ENCODE peak calls at places on chromosomes 12 and 14, in ten cellular contexts. D is body of pancreas; F is left ventricle myocardium inferior; G is lower lobe of right lung; J is endodermal cell; Z is right lobe of liver; W is stomach; U is thoracic aorta; V is CD8-positive, alpha-beta T cell; M is MM.1S. Q is an unnamed sample.

GRCh38 chr14:92774563-92774962 is 19.5 kb upstream of the GOLGA5 start:
- DNase-seq in D (no peak), F (no peak), G (no peak), J (no peak), Z (no peak), W (no peak), U (no peak), V (no peak), M (no peak), Q (no peak)

GRCh38 chr12:104503191-104503590 is 46.4 kb downstream of the CHST11 start:
- DNase-seq in D (no peak), F (no peak), G (no peak), J (no peak), Z (no peak), W (no peak), U (no peak), V (no peak), M (no peak), Q (no peak)

GRCh38 chr12:92786045-92786444 is 83.3 kb downstream of the PLEKHG7 start:
- DNase-seq in D (no peak), F (no peak), G (no peak), J (no peak), Z (no peak), W (no peak), U (no peak), V (no peak), M (no peak), Q (no peak)

GRCh38 chr12:89707623-89707991 is 1.0 kb downstream of the ATP2B1 start:
- DNase-seq in D (peak; percentile 30), F (peak; percentile 16), G (peak; percentile 49), J (peak; percentile 88), Z (peak; percentile 38), W (no peak), U (no peak), V (peak; percentile 20), M (peak; percentile 10), Q (no peak)

GRCh38 chr12:123105427-123105826 is 45.5 kb downstream of the PITPNM2 start:
- DNase-seq in D (no peak), F (no peak), G (no peak), J (peak; percentile 82), Z (no peak), W (no peak), U (no peak), V (no peak), M (no peak), Q (no peak)

GRCh38 chr12:121719926-121720414 is 7.4 kb downstream of the TMEM120B start:
- DNase-seq in D (no peak), F (no peak), G (no peak), J (no peak), Z (no peak), W (no peak), U (no peak), V (no peak), M (no peak), Q (peak; percentile 57)

GRCh38 chr12:78062781-78063180 is 232.1 kb downstream of the NAV3 start:
- DNase-seq in D (no peak), F (peak; percentile 18), G (no peak), J (no peak), Z (no peak), W (peak; percentile 31), U (no peak), V (no peak), M (no peak), Q (no peak)

GRCh38 chr12:122527478-122527944 is 462 bp downstream of the KNTC1 start:
- DNase-seq in D (no peak), F (peak; percentile 18), G (no peak), J (no peak), Z (no peak), W (no peak), U (no peak), V (peak; percentile 33), M (peak; percentile 23), Q (no peak)

GRCh38 chr12:95323204-95323603 is 105.6 kb downstream of the VEZT start:
- DNase-seq in D (no peak), F (no peak), G (no peak), J (no peak), Z (no peak), W (no peak), U (no peak), V (no peak), M (no peak), Q (no peak)

DNA sequence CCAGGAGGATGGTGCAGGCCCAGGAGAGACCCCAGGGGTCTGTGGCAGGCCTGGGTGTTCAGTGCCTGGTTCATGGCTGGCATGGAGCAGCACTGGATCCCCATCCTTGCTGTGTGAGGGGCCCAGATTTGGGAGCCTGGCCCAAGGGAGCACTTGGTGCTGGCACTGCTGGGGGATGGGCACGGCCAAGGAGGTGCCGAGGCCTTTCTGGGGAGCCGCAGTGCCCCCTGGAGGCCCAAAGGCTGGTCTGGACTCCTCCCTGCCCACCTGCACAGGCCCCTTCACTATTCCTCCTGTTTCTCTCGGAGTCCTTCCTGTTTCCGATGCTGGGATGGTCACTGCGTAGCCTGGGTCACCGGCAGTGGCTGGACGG is 48.6 kb downstream of the LRCOL1 start:
- DNase-seq in D (peak; percentile 53), F (no peak), G (no peak), J (peak; percentile 92), Z (no peak), W (peak; percentile 36), U (no peak), V (no peak), M (no peak), Q (no peak)
- TF ChIP-seq CTCF in D (peak; percentile 25), F (peak; percentile 32), G (no peak), J (peak; percentile 71), Z (peak; percentile 19), W (no peak), U (no peak), V (no peak), M (no peak), Q (peak; percentile 65)

GRCh38 chr14:64760146-64760755 is 56.0 kb downstream of the PLEKHG3 start:
- DNase-seq in D (peak; percentile 71), F (no peak), G (peak; percentile 75), J (peak; percentile 94), Z (peak; percentile 62), W (peak; percentile 70), U (no peak), V (peak; percentile 51), M (peak; percentile 21), Q (peak; percentile 44)
- H3K4me1 ChIP-seq in D (peaks cover 70% of the 10 kb centered on the region), F (peaks cover 83% of the 10 kb centered on the region), G (peaks cover 53% of the 10 kb centered on the region), J (peaks cover 29% of the 10 kb centered on the region), Z (no peaks in the 10 kb centered on the region), W (peaks cover 48% of the 10 kb centered on the region), U (peaks cover 29% of the 10 kb centered on the region), V (peaks cover 5% of the 10 kb centered on the region), M (no peaks in the 10 kb centered on the region), Q (peaks cover 48% of the 10 kb centered on the region)

GRCh38 chr14:23104591-23105347 is at the start of gene CIROP:
- DNase-seq in D (no peak), F (no peak), G (no peak), J (no peak), Z (no peak), W (no peak), U (no peak), V (no peak), M (no peak), Q (no peak)

GRCh38 chr14:23104070-23104590 is 659 bp downstream of the CIROP start:
- DNase-seq in D (no peak), F (no peak), G (no peak), J (no peak), Z (no peak), W (no peak), U (no peak), V (no peak), M (no peak), Q (no peak)

GRCh38 chr14:23105348-23105824 is 597 bp upstream of the CIROP start:
- DNase-seq in D (no peak), F (no peak), G (no peak), J (no peak), Z (no peak), W (no peak), U (no peak), V (no peak), M (no peak), Q (no peak)

GRCh38 chr14:23109769-23110168 is 5.0 kb upstream of the CIROP start:
- DNase-seq in D (no peak), F (no peak), G (no peak), J (no peak), Z (no peak), W (no peak), U (no peak), V (no peak), M (no peak), Q (no peak)

DNA sequence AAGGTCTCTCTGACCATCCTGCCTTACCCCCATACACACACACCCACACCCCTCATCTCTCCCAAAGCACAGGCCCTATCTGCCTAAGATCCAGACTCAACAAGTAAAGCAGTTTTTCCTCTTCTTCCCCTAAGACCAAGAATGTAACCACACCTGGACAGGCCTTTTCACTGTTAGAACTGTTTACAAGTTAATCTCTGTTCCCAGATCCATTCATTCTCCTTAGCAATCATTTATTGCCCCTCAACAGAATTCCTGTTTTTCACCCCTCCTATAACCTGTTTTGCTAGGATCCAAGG is 1.9 kb upstream of the CIROP start:
- DNase-seq in D (no peak), F (no peak), G (no peak), J (no peak), Z (no peak), W (no peak), U (no peak), V (no peak), M (no peak), Q (no peak)
- H3K27ac ChIP-seq in D (no peak overlapping the region), F (no peak overlapping the region), G (peak overlapping the region; percentile 37), J (no peak overlapping the region), Z (no peak overlapping the region), W (no peak overlapping the region), U (no peak overlapping the region), V (no peak overlapping the region), M (peak overlapping the region; percentile 28), Q (no peak overlapping the region)

DNA sequence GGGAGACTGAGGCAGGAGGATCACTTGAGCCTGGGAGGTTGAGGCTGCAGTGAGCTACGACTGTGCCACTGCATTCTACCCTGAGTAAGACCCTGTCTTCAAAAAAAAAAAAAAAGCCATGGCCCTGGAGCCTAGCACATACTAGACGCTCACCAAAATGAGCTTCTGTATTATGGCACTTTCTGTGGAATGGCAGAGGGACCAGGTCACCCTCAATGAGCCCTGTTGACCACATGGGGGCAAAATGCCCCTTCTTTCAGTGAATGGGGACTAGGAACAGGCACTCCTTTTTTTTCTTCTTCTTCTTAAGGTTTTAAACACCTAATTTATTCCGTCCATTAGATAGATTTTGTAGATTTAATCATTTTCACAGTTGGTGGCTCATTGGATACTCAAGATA is 50.5 kb downstream of the FAM222A start:
- DNase-seq in D (no peak), F (no peak), G (peak; percentile 5), J (peak; percentile 66), Z (no peak), W (peak; percentile 19), U (no peak), V (no peak), M (no peak), Q (no peak)
- TF ChIP-seq CTCF in D (no peak), F (no peak), G (no peak), J (peak; percentile 72), Z (peak; percentile 6), W (no peak), U (no peak), V (no peak), M (no peak), Q (no peak)

GRCh38 chr12:132081423-132081822 is 62.7 kb downstream of the DDX51 start:
- DNase-seq in D (no peak), F (no peak), G (no peak), J (no peak), Z (no peak), W (no peak), U (no peak), V (no peak), M (no peak), Q (no peak)
- H3K4me1 ChIP-seq in D (peaks cover 13% of the 10 kb centered on the region), F (peaks cover 25% of the 10 kb centered on the region), G (peaks cover 14% of the 10 kb centered on the region), J (peaks cover 4% of the 10 kb centered on the region), Z (peaks cover 14% of the 10 kb centered on the region), W (peaks cover 15% of the 10 kb centered on the region), U (peaks cover 4% of the 10 kb centered on the region), V (peaks cover 19% of the 10 kb centered on the region), M (no peaks in the 10 kb centered on the region), Q (no peaks in the 10 kb centered on the region)

GRCh38 chr12:20274008-20274407 is 94.3 kb upstream of the PDE3A start:
- DNase-seq in D (no peak), F (peak; percentile 15), G (no peak), J (no peak), Z (no peak), W (no peak), U (no peak), V (no peak), M (no peak), Q (no peak)
- H3K27ac ChIP-seq in D (no peak overlapping the region), F (peak overlapping the region; percentile 90), G (no peak overlapping the region), J (no peak overlapping the region), Z (no peak overlapping the region), W (no peak overlapping the region), U (no peak overlapping the region), V (no peak overlapping the region), M (no peak overlapping the region), Q (no peak overlapping the region)